ENCODE peak calls at places on chromosomes 11 and 22, in seven cellular contexts. Y, A, U, L, V, J and P are unnamed samples.

GRCh38 chr11:129768356-129768755 is 47.3 kb upstream of the TMEM45B start:
- DNase-seq in J (no peak), V (no peak), A (no peak), Y (no peak), U (no peak), L (no peak), P (no peak)

GRCh38 chr11:74318241-74318932 is 6.9 kb upstream of the P4HA3 start:
- DNase-seq in A (no peak), L (no peak), Y (no peak), V (no peak), U (no peak), J (peak; percentile 81), P (no peak)

GRCh38 chr22:47011131-47011854 is 248.8 kb downstream of the TBC1D22A start:
- DNase-seq in A (no peak), V (peak; percentile 48), U (no peak), L (no peak), J (no peak), Y (no peak), P (no peak)

GRCh38 chr22:38513063-38513462 is 7.0 kb upstream of the DDX17 start:
- DNase-seq in Y (peak; percentile 31), U (no peak), A (no peak), J (no peak), L (peak; percentile 46), V (no peak), P (no peak)

GRCh38 chr22:36180038-36180880 is 19.7 kb upstream of the APOL3 start:
- DNase-seq in V (peak; percentile 92), U (peak; percentile 85), J (no peak), Y (peak; percentile 87), L (peak; percentile 86), A (peak; percentile 93), P (peak; percentile 85)

GRCh38 chr11:86676533-86677154 is 4.2 kb upstream of the ME3 start:
- DNase-seq in J (no peak), U (no peak), L (peak; percentile 82), V (peak; percentile 63), Y (no peak), A (no peak), P (no peak)

GRCh38 chr11:118694771-118695170 is 15.3 kb upstream of the TREH start:
- DNase-seq in U (no peak), J (no peak), L (no peak), A (no peak), Y (no peak), V (no peak), P (no peak)

GRCh38 chr11:13169709-13170108 is 107.9 kb upstream of the BMAL1 start:
- DNase-seq in L (no peak), Y (no peak), U (no peak), J (peak; percentile 93), A (no peak), V (no peak), P (no peak)

GRCh38 chr22:19131685-19132015 is 542 bp downstream of the TSSK2 start:
- DNase-seq in Y (no peak), V (peak; percentile 61), U (no peak), L (no peak), J (no peak), A (no peak), P (no peak)

GRCh38 chr11:8230178-8230859 is 33.4 kb downstream of the LMO1 start:
- DNase-seq in U (no peak), L (no peak), J (no peak), Y (no peak), V (no peak), A (no peak), P (no peak)
- TF ChIP-seq CTCF in U (no peak), L (no peak), J (no peak), Y (no peak), V (no peak), A (no peak), P (no peak)

GRCh38 chr11:6584528-6584927 is 18.9 kb downstream of the RRP8 start:
- DNase-seq in J (no peak), V (no peak), A (no peak), Y (no peak), U (no peak), L (no peak), P (no peak)

GRCh38 chr11:6583584-6583983 is 19.8 kb downstream of the RRP8 start:
- DNase-seq in J (no peak), Y (no peak), U (no peak), L (no peak), V (no peak), A (no peak), P (no peak)

GRCh38 chr11:6586434-6587359 is 16.7 kb downstream of the RRP8 start:
- DNase-seq in Y (no peak), J (no peak), V (peak; percentile 59), A (peak; percentile 81), L (peak; percentile 86), U (no peak), P (no peak)

GRCh38 chr11:6588018-6588417 is 15.4 kb downstream of the RRP8 start:
- DNase-seq in U (no peak), A (no peak), J (no peak), Y (no peak), L (no peak), V (no peak), P (no peak)

DNA sequence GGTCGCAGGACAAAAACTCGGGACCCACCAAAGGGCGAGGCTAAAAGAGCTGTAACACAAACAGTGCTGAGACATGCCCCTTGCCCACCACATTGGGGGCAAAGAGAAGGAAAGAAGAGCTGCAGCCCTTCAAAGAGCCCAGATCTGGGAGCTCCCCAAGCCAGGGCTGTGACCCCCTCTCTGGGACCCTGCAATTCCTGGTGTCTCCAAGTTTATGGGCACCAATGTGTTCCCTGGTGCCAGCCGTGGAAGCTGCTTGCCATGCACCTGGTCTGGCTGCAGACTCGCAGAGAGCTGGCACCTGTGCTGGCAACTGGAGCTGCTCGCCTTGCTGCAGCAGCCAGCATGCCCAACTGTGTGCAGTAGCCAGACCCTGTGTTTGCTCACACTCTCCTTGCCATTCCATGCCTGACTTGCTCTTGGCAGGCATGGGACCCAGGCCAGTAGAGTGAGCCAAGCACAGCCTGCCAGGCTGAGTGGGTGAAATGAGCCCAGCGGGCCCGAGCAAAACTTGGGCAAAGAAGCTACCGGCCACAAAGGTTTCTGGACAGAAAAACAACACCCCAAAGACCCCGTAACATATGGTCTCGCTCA is 16.0 kb downstream of the RRP8 start:
- DNase-seq in Y (no peak), J (no peak), L (no peak), V (peak; percentile 40), U (peak; percentile 54), A (peak; percentile 64), P (peak; percentile 4)
- TF ChIP-seq CTCF in Y (no peak), J (no peak), L (no peak), V (no peak), U (no peak), A (no peak), P (no peak)

GRCh38 chr11:82194521-82194920 is 539.1 kb downstream of the FAM181B start:
- DNase-seq in V (peak; percentile 31), U (no peak), Y (no peak), L (no peak), J (no peak), A (no peak), P (no peak)
- TF ChIP-seq CTCF in V (no peak), U (no peak), Y (no peak), L (no peak), J (no peak), A (no peak), P (no peak)

DNA sequence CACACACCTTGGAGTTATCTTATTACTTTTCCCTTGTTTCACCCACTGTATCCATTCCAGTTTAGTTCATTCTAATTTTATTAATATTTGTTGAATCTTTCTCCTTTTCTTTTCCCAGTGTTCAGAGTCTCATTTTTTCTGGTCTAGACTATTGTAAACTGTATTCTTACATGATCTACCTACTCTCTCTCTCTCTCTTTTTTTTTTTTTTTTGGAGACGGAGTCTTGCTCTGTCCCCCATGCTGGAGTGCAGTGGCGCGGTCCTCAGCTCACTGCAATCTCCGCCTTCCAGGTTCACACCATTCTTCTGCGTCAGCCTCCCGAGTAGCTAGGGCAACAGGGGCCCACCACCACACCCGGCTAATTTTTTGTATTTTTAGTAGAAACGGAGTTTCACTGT is 2.1 kb downstream of the ANKRD42 start:
- DNase-seq in U (no peak), L (no peak), Y (no peak), A (no peak), J (no peak), V (no peak), P (no peak)
- TF ChIP-seq CTCF in U (no peak), L (no peak), Y (no peak), A (no peak), J (no peak), V (no peak), P (no peak)

DNA sequence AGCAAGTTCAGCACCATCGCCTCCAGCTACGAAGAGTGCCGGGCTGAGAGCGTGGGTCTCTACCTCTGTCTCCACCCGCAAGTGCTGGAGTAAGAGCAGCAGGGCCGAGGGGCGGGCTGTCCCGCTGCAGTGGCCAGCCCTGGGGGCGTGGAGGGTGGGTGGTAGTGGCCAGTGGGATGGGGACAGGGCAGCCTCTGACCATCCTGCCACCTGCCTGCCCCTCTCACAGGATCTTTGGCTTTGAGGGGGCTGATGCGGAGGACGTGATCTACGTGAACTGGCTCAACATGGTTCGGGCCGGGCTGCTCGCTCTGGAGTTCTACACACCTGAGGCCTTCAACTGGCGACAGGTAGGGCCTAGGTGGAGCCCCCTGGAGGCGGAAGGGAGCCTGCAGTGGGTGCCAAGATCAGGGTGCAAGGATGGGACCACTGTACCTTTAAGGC is 15.0 kb upstream of the BBS1 start:
- DNase-seq in L (no peak), J (no peak), U (no peak), Y (no peak), V (peak; percentile 75), A (no peak), P (no peak)
- TF ChIP-seq CTCF in L (peak; percentile 51), J (no peak), U (no peak), Y (no peak), V (no peak), A (peak; percentile 27), P (no peak)

DNA sequence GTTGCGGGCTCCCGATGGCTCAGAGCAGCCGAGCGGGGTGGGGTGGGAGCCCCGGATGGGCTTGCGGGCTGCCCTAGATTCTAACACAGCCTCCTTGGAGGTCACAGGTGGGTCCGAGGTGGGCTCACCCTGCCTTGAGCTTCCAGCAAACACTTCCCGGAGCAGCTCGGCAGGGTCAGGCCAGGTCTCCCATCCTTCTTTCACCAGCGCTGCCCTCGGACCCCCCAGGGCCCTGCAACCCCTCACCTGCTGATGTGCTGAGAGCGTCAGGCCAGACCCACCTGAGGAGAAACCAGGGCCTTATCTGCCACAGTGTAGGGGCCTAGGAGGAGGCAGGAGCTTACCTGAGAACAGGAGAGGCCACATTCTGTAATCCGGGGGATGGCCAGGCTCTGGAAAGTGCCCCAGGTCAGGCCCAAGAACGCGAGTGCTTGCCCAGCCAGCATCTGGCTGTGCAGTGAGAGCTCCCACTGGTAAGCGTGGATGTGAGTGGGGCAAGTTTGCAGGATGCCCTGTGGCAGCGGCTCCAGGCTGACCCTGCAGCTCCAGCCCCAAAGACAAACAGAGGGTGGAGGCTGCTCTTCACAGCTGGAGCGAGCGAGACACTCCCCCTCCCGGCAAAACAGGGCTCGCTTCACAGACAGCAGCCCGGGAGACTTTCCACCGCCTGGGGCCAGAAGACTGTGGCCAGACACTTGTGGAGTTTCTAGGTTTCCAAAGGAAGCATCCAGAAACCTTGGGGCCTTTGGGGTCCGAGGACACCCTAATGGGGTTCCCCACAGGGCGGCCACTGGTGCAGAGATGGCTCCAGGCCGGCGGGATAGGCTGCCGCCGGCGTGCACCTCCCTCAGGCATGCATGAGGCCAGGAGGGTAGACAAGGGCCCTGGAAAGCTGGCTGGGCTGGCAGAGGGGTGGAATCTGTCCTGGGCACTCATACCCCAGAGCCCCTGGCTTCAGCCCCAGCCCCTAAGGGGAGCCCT is at the start of gene IL17REL:
- DNase-seq in J (no peak), A (peak; percentile 85), L (no peak), Y (peak; percentile 23), V (no peak), U (no peak), P (peak; percentile 34)
- TF ChIP-seq CTCF in J (no peak), A (peak; percentile 34), L (no peak), Y (no peak), V (no peak), U (no peak), P (peak; percentile 31)

GRCh38 chr11:31872074-31872440 is 60.9 kb upstream of the PAX6 start:
- DNase-seq in A (no peak), U (no peak), Y (no peak), J (no peak), V (no peak), L (no peak), P (no peak)
- TF ChIP-seq CTCF in A (no peak), U (no peak), Y (no peak), J (no peak), V (no peak), L (no peak), P (no peak)